ENCODE peak calls at places on chromosomes 7 and 10, in four cellular contexts. Z is HepG2, D is GM12878, W is K562. M is an unnamed sample.

GRCh38 chr7:66698652-66699205 is 41.8 kb upstream of the RABGEF1 start:
- DNase-seq in Z (no peak), D (no peak), W (peak), M (no peak)

GRCh38 chr10:59774451-59774850 is 21.2 kb upstream of the MRLN start:
- DNase-seq in Z (no peak), D (no peak), W (no peak), M (no peak)

GRCh38 chr10:100750291-100751210 is 5.2 kb downstream of the PAX2 start:
- DNase-seq in Z (no peak), D (no peak), W (no peak), M (no peak)

GRCh38 chr10:92961638-92962037 is 99.0 kb upstream of the CYP26C1 start:
- DNase-seq in Z (no peak), D (no peak), W (no peak), M (no peak)

GRCh38 chr10:47425813-47426419 is 41.8 kb upstream of the ZNF488 start:
- DNase-seq in Z (no peak), D (no peak), W (no peak), M (no peak)

GRCh38 chr7:3082831-3083230 is 39.2 kb upstream of the CARD11 start:
- DNase-seq in Z (no peak), D (no peak), W (peak), M (no peak)

GRCh38 chr10:110613341-110613995 is 30.7 kb upstream of the RBM20 start:
- DNase-seq in Z (no peak), D (peak), W (no peak), M (no peak)

GRCh38 chr10:69901623-69902505 is 100.2 kb downstream of the COL13A1 start:
- DNase-seq in Z (peak), D (no peak), W (peak), M (peak)

GRCh38 chr10:52933748-52934147 is 161.2 kb upstream of the MBL2 start:
- DNase-seq in Z (no peak), D (no peak), W (no peak), M (no peak)

GRCh38 chr7:119900996-119901395 is 372.0 kb upstream of the KCND2 start:
- DNase-seq in Z (no peak), D (no peak), W (no peak), M (no peak)

GRCh38 chr10:68816796-68817412 is 10.4 kb upstream of the STOX1 start:
- DNase-seq in Z (no peak), D (no peak), W (peak), M (no peak)

GRCh38 chr10:34446046-34446445 is 369.1 kb downstream of the PARD3 start:
- DNase-seq in Z (no peak), D (no peak), W (no peak), M (no peak)

GRCh38 chr7:124688991-124689390 is 76.6 kb downstream of the GPR37 start:
- DNase-seq in Z (no peak), D (no peak), W (no peak), M (no peak)

GRCh38 chr7:144416341-144416740 is 12.8 kb upstream of the NOBOX start:
- DNase-seq in Z (no peak), D (no peak), W (no peak), M (no peak)

GRCh38 chr7:88218836-88219605 is 817 bp downstream of the SRI start:
- DNase-seq in Z (no peak), D (peak), W (peak), M (peak)

GRCh38 chr10:97640868-97641811 is 669 bp downstream of the PI4K2A start:
- DNase-seq in Z (no peak), D (no peak), W (peak), M (peak)

GRCh38 chr7:97013555-97013954 is 8.2 kb downstream of the DLX6 start:
- DNase-seq in Z (no peak), D (no peak), W (no peak), M (no peak)

GRCh38 chr10:103679096-103679790 is 176.1 kb downstream of the SH3PXD2A start:
- DNase-seq in Z (no peak), D (no peak), W (no peak), M (no peak)

GRCh38 chr10:125521721-125522680 is 161.0 kb downstream of the TEX36 start:
- DNase-seq in Z (peak), D (no peak), W (peak), M (peak)

GRCh38 chr10:102669206-102670064 is 25.2 kb downstream of the TRIM8 start:
- DNase-seq in Z (peak), D (no peak), W (peak), M (peak)

GRCh38 chr7:4729266-4729665 is 46.2 kb upstream of the AP5Z1 start:
- DNase-seq in Z (no peak), D (no peak), W (no peak), M (no peak)

GRCh38 chr7:26500749-26501352 is 209.2 kb downstream of the SNX10 start:
- DNase-seq in Z (peak), D (no peak), W (peak), M (no peak)

GRCh38 chr7:50393076-50393475 is 57.1 kb downstream of the FIGNL1 start:
- DNase-seq in Z (no peak), D (no peak), W (peak), M (no peak)

GRCh38 chr7:134910968-134911367 is 75.3 kb upstream of the AGBL3 start:
- DNase-seq in Z (no peak), D (no peak), W (no peak), M (no peak)

GRCh38 chr7:73707045-73707631 is 12.3 kb downstream of the STX1A start:
- DNase-seq in Z (no peak), D (no peak), W (no peak), M (no peak)

GRCh38 chr10:1163204-1163660 is 107.0 kb downstream of the WDR37 start:
- DNase-seq in Z (no peak), D (no peak), W (no peak), M (no peak)

GRCh38 chr7:117383826-117384225 is 43.5 kb downstream of the ASZ1 start:
- DNase-seq in Z (no peak), D (no peak), W (no peak), M (no peak)

GRCh38 chr10:93222876-93223275 is 149.2 kb downstream of the CYP26A1 start:
- DNase-seq in Z (no peak), D (no peak), W (no peak), M (no peak)

GRCh38 chr7:100366411-100367250 is 6.7 kb upstream of the PILRA start:
- DNase-seq in Z (no peak), D (peak), W (peak), M (no peak)

GRCh38 chr7:35255909-35256876 is 2.3 kb upstream of the TBX20 start:
- DNase-seq in Z (no peak), D (no peak), W (no peak), M (no peak)

GRCh38 chr7:44145969-44146897 is 5.1 kb upstream of the MYL7 start:
- DNase-seq in Z (no peak), D (no peak), W (peak), M (peak)

GRCh38 chr7:120949393-120949799 is 1.2 kb upstream of the ING3 start:
- DNase-seq in Z (no peak), D (no peak), W (no peak), M (no peak)

GRCh38 chr7:36490335-36490940 is 100.8 kb downstream of the ANLN start:
- DNase-seq in Z (no peak), D (no peak), W (no peak), M (no peak)
- TF ChIP-seq FOXK2 in Z (no peak), D (no peak), W (no peak), M (no peak)

GRCh38 chr7:108145401-108145800 is 15.2 kb upstream of the LAMB4 start:
- DNase-seq in Z (no peak), D (no peak), W (no peak), M (no peak)

GRCh38 chr7:108142675-108143259 is 12.6 kb upstream of the LAMB4 start:
- DNase-seq in Z (no peak), D (no peak), W (no peak), M (no peak)

GRCh38 chr7:108144931-108145330 is 14.8 kb upstream of the LAMB4 start:
- DNase-seq in Z (no peak), D (no peak), W (no peak), M (no peak)

GRCh38 chr7:108142180-108142579 is 12.0 kb upstream of the LAMB4 start:
- DNase-seq in Z (no peak), D (no peak), W (no peak), M (no peak)

GRCh38 chr7:108143658-108144420 is 13.7 kb upstream of the LAMB4 start:
- DNase-seq in Z (no peak), D (no peak), W (peak), M (no peak)
- TF ChIP-seq FOXM1 in Z (no peak), D (no peak), W (no peak), M (no peak)

DNA sequence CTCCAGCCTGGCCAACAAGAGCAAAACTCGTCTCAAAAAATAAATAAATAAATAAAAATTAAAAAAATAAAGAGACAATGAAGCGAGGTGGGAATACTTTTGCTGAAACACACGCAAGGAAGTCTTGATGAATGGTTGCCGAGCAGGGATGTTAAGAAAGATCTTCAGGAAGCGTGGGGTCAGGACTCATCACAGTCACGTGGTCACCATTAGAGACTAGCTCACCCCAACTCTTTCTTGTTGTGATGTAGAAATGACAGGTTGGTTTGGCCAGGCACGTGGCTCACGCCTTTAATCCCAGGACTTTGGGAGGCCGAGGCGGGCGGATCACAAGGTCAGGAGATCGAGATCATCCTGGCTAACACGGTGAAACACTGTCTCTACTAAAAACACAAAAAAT is 28.9 kb upstream of the BAIAP2L1 start:
- DNase-seq in Z (no peak), D (no peak), W (no peak), M (no peak)
- TF ChIP-seq SP1 in Z (no peak), D (no peak), W (no peak), M (no peak)

GRCh38 chr7:40676220-40676619 is 541.4 kb downstream of the SUGCT start:
- DNase-seq in Z (no peak), D (no peak), W (no peak), M (no peak)

GRCh38 chr7:40675741-40676140 is 540.9 kb downstream of the SUGCT start:
- DNase-seq in Z (no peak), D (no peak), W (no peak), M (no peak)

GRCh38 chr7:40682696-40683095 is 547.9 kb downstream of the SUGCT start:
- DNase-seq in Z (no peak), D (no peak), W (no peak), M (no peak)

DNA sequence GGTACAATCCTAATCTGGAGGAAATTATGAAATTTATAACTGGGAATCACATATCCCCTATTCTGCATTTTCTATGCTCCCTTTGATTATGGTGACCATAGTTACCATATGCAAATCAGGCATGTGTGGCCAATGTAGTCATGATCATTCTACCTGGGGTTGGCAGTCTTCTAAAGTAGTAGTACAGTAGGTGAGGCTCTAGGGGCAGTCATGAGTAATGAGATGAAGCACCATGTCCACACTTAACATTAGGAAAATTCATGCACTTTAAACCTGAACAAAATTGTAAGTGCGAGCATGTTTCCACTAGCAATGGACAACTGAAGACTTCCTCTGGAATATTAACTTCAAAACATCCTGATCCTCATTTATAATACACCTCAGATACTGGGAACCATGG is 545.9 kb downstream of the SUGCT start:
- DNase-seq in Z (peak), D (no peak), W (peak), M (peak)
- TF ChIP-seq FOXK2 in Z (no peak), D (no peak), W (no peak), M (no peak)

GRCh38 chr10:120455004-120455403 is 2.0 kb upstream of the PLPP4 start:
- DNase-seq in Z (no peak), D (no peak), W (no peak), M (no peak)
- TF ChIP-seq FOXM1 in Z (no peak), D (no peak), W (no peak), M (no peak)

DNA sequence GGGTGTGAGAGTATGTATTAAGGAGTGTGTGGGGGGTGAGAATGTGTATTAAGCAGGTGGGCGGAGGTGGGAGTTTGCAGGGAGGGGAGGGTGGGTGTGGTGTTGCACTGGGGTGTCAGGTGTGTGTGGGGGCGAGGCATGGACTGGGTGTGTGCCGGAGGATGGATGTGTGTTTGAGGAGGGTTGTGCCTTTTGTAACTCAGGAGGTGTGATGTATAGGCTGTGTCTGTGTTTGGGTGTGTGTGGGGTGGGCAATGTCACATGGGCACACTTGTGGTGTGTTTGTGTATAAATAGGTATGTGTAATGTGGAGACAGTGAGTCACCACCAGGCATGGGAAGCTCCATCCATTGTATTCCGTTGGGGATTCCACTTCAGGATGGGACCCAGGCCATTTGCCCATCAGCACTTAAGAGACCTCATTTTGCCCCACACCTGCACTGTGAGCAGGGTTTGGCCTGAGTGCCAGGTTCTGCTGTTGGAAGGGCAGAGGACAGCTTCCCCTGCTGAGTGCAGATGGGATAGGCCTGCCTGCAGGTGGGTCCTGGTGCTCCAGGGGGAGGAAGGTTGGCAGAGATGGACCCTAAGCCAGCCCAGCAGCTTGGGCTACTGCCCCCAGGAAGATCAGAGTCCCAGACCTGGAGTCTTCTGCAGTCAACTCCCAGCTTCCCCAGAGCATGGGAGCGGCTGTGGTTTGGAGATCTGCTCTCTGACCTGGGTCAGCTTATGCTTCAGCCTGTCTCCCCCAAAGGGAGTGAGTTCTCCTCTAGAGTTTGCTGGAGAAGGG is 5.9 kb downstream of the UNC5B start:
- DNase-seq in Z (peak), D (no peak), W (no peak), M (no peak)
- TF ChIP-seq SP1 in Z (no peak), D (no peak), W (no peak), M (no peak)

GRCh38 chr10:33302188-33302829 is 32.2 kb downstream of the NRP1 start:
- DNase-seq in Z (no peak), D (no peak), W (no peak), M (no peak)
- TF ChIP-seq FOXK2 in Z (no peak), D (no peak), W (no peak), M (no peak)